ENCODE peak calls at places on chromosomes 4 and X, in five cellular contexts. One of them, this sample, is unnamed.

GRCh38 chrX:6227445-6227820 is 1.2 kb downstream of the NLGN4X start:
- DNase-seq in HCT116: no peak
- DNase-seq in mesendoderm: peak
- DNase-seq in astrocyte: no peak
- DNase-seq in A549: no peak
- DNase-seq in this sample: no peak

GRCh38 chrX:42821803-42822443 is 44.0 kb upstream of the PPP1R2C start:
- DNase-seq in HCT116: no peak
- DNase-seq in mesendoderm: no peak
- DNase-seq in astrocyte: no peak
- DNase-seq in A549: no peak
- DNase-seq in this sample: no peak

GRCh38 chrX:130083656-130084382 is 26.5 kb downstream of the ELF4 start:
- DNase-seq in HCT116: no peak
- DNase-seq in astrocyte: no peak
- DNase-seq in A549: no peak
- DNase-seq in mesendoderm: no peak
- DNase-seq in this sample: no peak

GRCh38 chr4:108155373-108155772 is 13.4 kb downstream of the LEF1 start:
- DNase-seq in mesendoderm: peak
- DNase-seq in A549: no peak
- DNase-seq in HCT116: no peak
- DNase-seq in astrocyte: peak
- DNase-seq in this sample: no peak

GRCh38 chr4:89558147-89558546 is 250.5 kb upstream of the GPRIN3 start:
- DNase-seq in HCT116: peak
- DNase-seq in A549: no peak
- DNase-seq in mesendoderm: peak
- DNase-seq in astrocyte: no peak
- DNase-seq in this sample: no peak

GRCh38 chr4:114385195-114385985 is 213.2 kb upstream of the UGT8 start:
- DNase-seq in HCT116: no peak
- DNase-seq in mesendoderm: no peak
- DNase-seq in A549: no peak
- DNase-seq in astrocyte: no peak
- DNase-seq in this sample: no peak

GRCh38 chr4:80069108-80069836 is 3.8 kb downstream of the ANTXR2 start:
- DNase-seq in astrocyte: peak
- DNase-seq in A549: no peak
- DNase-seq in mesendoderm: no peak
- DNase-seq in HCT116: no peak
- DNase-seq in this sample: no peak

GRCh38 chr4:164215113-164215741 is 538.7 kb upstream of the SMIM31 start:
- DNase-seq in mesendoderm: no peak
- DNase-seq in HCT116: no peak
- DNase-seq in astrocyte: no peak
- DNase-seq in A549: no peak
- DNase-seq in this sample: no peak

GRCh38 chrX:12060489-12061260 is 77.6 kb upstream of the FRMPD4 start:
- DNase-seq in HCT116: no peak
- DNase-seq in A549: no peak
- DNase-seq in mesendoderm: no peak
- DNase-seq in astrocyte: no peak
- DNase-seq in this sample: no peak

GRCh38 chr4:106694232-106694631 is 325.7 kb upstream of the GIMD1 start:
- DNase-seq in mesendoderm: no peak
- DNase-seq in HCT116: no peak
- DNase-seq in A549: no peak
- DNase-seq in astrocyte: no peak
- DNase-seq in this sample: no peak

GRCh38 chr4:118823471-118823870 is 12.5 kb downstream of the SEC24D start:
- DNase-seq in A549: no peak
- DNase-seq in HCT116: peak
- DNase-seq in astrocyte: no peak
- DNase-seq in mesendoderm: no peak
- DNase-seq in this sample: peak

GRCh38 chr4:17066972-17067371 is 168.5 kb upstream of the LDB2 start:
- DNase-seq in A549: peak
- DNase-seq in HCT116: no peak
- DNase-seq in mesendoderm: peak
- DNase-seq in astrocyte: peak
- DNase-seq in this sample: no peak

GRCh38 chr4:56750231-56750630 is 69.1 kb upstream of the HOPX start:
- DNase-seq in HCT116: no peak
- DNase-seq in mesendoderm: no peak
- DNase-seq in A549: no peak
- DNase-seq in astrocyte: no peak
- DNase-seq in this sample: no peak

GRCh38 chr4:126778348-126778747 is 854.4 kb upstream of the INTU start:
- DNase-seq in A549: no peak
- DNase-seq in mesendoderm: no peak
- DNase-seq in HCT116: peak
- DNase-seq in astrocyte: peak
- DNase-seq in this sample: no peak

GRCh38 chr4:165784672-165785071 is 88.4 kb upstream of the TLL1 start:
- DNase-seq in HCT116: no peak
- DNase-seq in A549: no peak
- DNase-seq in mesendoderm: no peak
- DNase-seq in astrocyte: no peak
- DNase-seq in this sample: no peak

GRCh38 chr4:30354605-30355004 is 365.6 kb upstream of the PCDH7 start:
- DNase-seq in astrocyte: no peak
- DNase-seq in HCT116: no peak
- DNase-seq in mesendoderm: no peak
- DNase-seq in A549: no peak
- DNase-seq in this sample: no peak

GRCh38 chrX:11111947-11112346 is 815 bp downstream of the HCCS start:
- DNase-seq in HCT116: no peak
- DNase-seq in astrocyte: no peak
- DNase-seq in A549: no peak
- DNase-seq in mesendoderm: no peak
- DNase-seq in this sample: no peak

GRCh38 chr4:24857996-24858395 is 54.8 kb downstream of the CCDC149 start:
- DNase-seq in HCT116: no peak
- DNase-seq in mesendoderm: no peak
- DNase-seq in astrocyte: peak
- DNase-seq in A549: no peak
- DNase-seq in this sample: no peak

GRCh38 chr4:8739820-8740665 is 131.6 kb downstream of the HMX1 start:
- DNase-seq in HCT116: no peak
- DNase-seq in A549: no peak
- DNase-seq in mesendoderm: peak
- DNase-seq in astrocyte: no peak
- DNase-seq in this sample: no peak

GRCh38 chrX:8190341-8190830 is 19.3 kb upstream of the VCX2 start:
- DNase-seq in astrocyte: no peak
- DNase-seq in HCT116: no peak
- DNase-seq in mesendoderm: no peak
- DNase-seq in A549: no peak
- DNase-seq in this sample: no peak

GRCh38 chr4:142265946-142266345 is 580.2 kb downstream of the INPP4B start:
- DNase-seq in A549: no peak
- DNase-seq in HCT116: no peak
- DNase-seq in mesendoderm: no peak
- DNase-seq in astrocyte: no peak
- DNase-seq in this sample: no peak

GRCh38 chr4:154822775-154823174 is 41.7 kb downstream of the RBM46 start:
- DNase-seq in A549: no peak
- DNase-seq in HCT116: no peak
- DNase-seq in mesendoderm: no peak
- DNase-seq in astrocyte: peak
- DNase-seq in this sample: no peak

GRCh38 chr4:100348472-100348871 is 158.2 kb upstream of the DDIT4L start:
- DNase-seq in A549: peak
- DNase-seq in mesendoderm: no peak
- DNase-seq in astrocyte: peak
- DNase-seq in HCT116: peak
- DNase-seq in this sample: peak
- H3K4me2 ChIP-seq in A549: peak
- H3K4me2 ChIP-seq in mesendoderm: no peak
- H3K4me2 ChIP-seq in astrocyte: peak
- H3K4me2 ChIP-seq in HCT116: peak
- H3K4me2 ChIP-seq in this sample: peak

GRCh38 chr4:140071806-140072205 is 82.2 kb downstream of the MAML3 start:
- DNase-seq in mesendoderm: no peak
- DNase-seq in astrocyte: peak
- DNase-seq in A549: no peak
- DNase-seq in HCT116: no peak
- DNase-seq in this sample: no peak
- H3K4me2 ChIP-seq in mesendoderm: no peak
- H3K4me2 ChIP-seq in astrocyte: peak
- H3K4me2 ChIP-seq in A549: peak
- H3K4me2 ChIP-seq in HCT116: no peak
- H3K4me2 ChIP-seq in this sample: no peak

GRCh38 chrX:16435399-16435986 is 214.5 kb upstream of the S100G start:
- DNase-seq in astrocyte: no peak
- DNase-seq in A549: no peak
- DNase-seq in mesendoderm: no peak
- DNase-seq in HCT116: no peak
- DNase-seq in this sample: no peak
- H3K4me2 ChIP-seq in astrocyte: no peak
- H3K4me2 ChIP-seq in A549: no peak
- H3K4me2 ChIP-seq in mesendoderm: no peak
- H3K4me2 ChIP-seq in HCT116: no peak
- H3K4me2 ChIP-seq in this sample: no peak

GRCh38 chrX:135977611-135978010 is 3.8 kb upstream of the MMGT1 start:
- DNase-seq in A549: peak
- DNase-seq in HCT116: no peak
- DNase-seq in mesendoderm: no peak
- DNase-seq in astrocyte: peak
- DNase-seq in this sample: no peak
- H3K4me2 ChIP-seq in A549: peak
- H3K4me2 ChIP-seq in HCT116: no peak
- H3K4me2 ChIP-seq in mesendoderm: no peak
- H3K4me2 ChIP-seq in astrocyte: no peak
- H3K4me2 ChIP-seq in this sample: peak

GRCh38 chr4:110638347-110638746 is 15.5 kb upstream of the PITX2 start:
- DNase-seq in mesendoderm: no peak
- DNase-seq in A549: no peak
- DNase-seq in HCT116: no peak
- DNase-seq in astrocyte: no peak
- DNase-seq in this sample: no peak

GRCh38 chr4:110636231-110636676 is 13.4 kb upstream of the PITX2 start:
- DNase-seq in mesendoderm: peak
- DNase-seq in astrocyte: no peak
- DNase-seq in A549: peak
- DNase-seq in HCT116: peak
- DNase-seq in this sample: no peak

GRCh38 chr4:110637408-110638131 is 14.7 kb upstream of the PITX2 start:
- DNase-seq in mesendoderm: peak
- DNase-seq in astrocyte: no peak
- DNase-seq in A549: no peak
- DNase-seq in HCT116: no peak
- DNase-seq in this sample: no peak

GRCh38 chr4:110635155-110635479 is 12.2 kb upstream of the PITX2 start:
- DNase-seq in astrocyte: no peak
- DNase-seq in mesendoderm: no peak
- DNase-seq in A549: no peak
- DNase-seq in HCT116: no peak
- DNase-seq in this sample: no peak

GRCh38 chr4:110636677-110637407 is 14.0 kb upstream of the PITX2 start:
- DNase-seq in mesendoderm: peak
- DNase-seq in HCT116: peak
- DNase-seq in astrocyte: peak
- DNase-seq in A549: peak
- DNase-seq in this sample: no peak
- H3K4me2 ChIP-seq in mesendoderm: peak
- H3K4me2 ChIP-seq in HCT116: peak
- H3K4me2 ChIP-seq in astrocyte: peak
- H3K4me2 ChIP-seq in A549: peak
- H3K4me2 ChIP-seq in this sample: no peak

GRCh38 chr4:121091941-121092340 is 19.6 kb upstream of the NDNF start:
- DNase-seq in HCT116: no peak
- DNase-seq in astrocyte: no peak
- DNase-seq in A549: no peak
- DNase-seq in mesendoderm: no peak
- DNase-seq in this sample: no peak

GRCh38 chr4:121100093-121100775 is 27.9 kb upstream of the NDNF start:
- DNase-seq in HCT116: no peak
- DNase-seq in A549: no peak
- DNase-seq in astrocyte: no peak
- DNase-seq in mesendoderm: no peak
- DNase-seq in this sample: no peak

GRCh38 chr4:121094297-121094966 is 22.1 kb upstream of the NDNF start:
- DNase-seq in A549: no peak
- DNase-seq in astrocyte: no peak
- DNase-seq in HCT116: no peak
- DNase-seq in mesendoderm: no peak
- DNase-seq in this sample: no peak

GRCh38 chr4:121096174-121096573 is 23.8 kb upstream of the NDNF start:
- DNase-seq in A549: no peak
- DNase-seq in astrocyte: no peak
- DNase-seq in HCT116: no peak
- DNase-seq in mesendoderm: no peak
- DNase-seq in this sample: no peak

DNA sequence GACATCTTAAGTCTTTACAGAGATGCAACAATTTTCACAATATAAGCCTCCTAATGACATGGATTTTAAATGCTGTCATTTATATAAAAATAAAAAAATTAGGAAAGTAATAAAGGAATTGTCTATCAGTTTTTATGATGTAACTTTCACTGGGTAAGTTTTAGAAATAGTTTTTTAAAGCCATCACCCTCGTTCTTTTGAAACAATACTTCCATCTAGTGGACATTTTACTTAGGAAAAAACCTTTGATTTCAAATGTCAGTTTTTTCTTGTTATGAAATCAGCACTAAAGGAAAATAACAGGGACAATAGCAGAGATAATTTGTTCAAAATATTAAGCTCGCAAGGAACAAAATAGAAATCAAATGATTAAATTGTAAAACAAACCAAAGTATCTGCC is 24.3 kb upstream of the NDNF start:
- DNase-seq in A549: no peak
- DNase-seq in mesendoderm: peak
- DNase-seq in HCT116: peak
- DNase-seq in astrocyte: peak
- DNase-seq in this sample: no peak
- H3K4me2 ChIP-seq in A549: no peak
- H3K4me2 ChIP-seq in mesendoderm: no peak
- H3K4me2 ChIP-seq in HCT116: no peak
- H3K4me2 ChIP-seq in astrocyte: no peak
- H3K4me2 ChIP-seq in this sample: no peak